ENCODE peak calls at places on chromosomes 6 and 20, in four cellular contexts. N is HT-29, R is A549, E is AML-193. Y is an unnamed sample.

GRCh38 chr6:169171951-169172350 is 81.7 kb downstream of the THBS2 start:
- DNase-seq in E (no peak), R (no peak), N (no peak), Y (no peak)

GRCh38 chr6:14354919-14355572 is 237.5 kb downstream of the CD83 start:
- DNase-seq in E (peak), N (no peak), R (no peak), Y (no peak)

GRCh38 chr6:36302227-36302976 is 32.5 kb downstream of the PNPLA1 start:
- DNase-seq in R (peak), N (peak), E (peak), Y (peak)

GRCh38 chr6:71403422-71404134 is 115.0 kb downstream of the OGFRL1 start:
- DNase-seq in E (no peak), N (peak), R (no peak), Y (no peak)

GRCh38 chr6:3392059-3392458 is 64.8 kb downstream of the SLC22A23 start:
- DNase-seq in E (no peak), N (no peak), R (no peak), Y (no peak)

GRCh38 chr20:7841291-7841966 is 98.8 kb downstream of the HAO1 start:
- DNase-seq in R (peak), N (no peak), E (no peak), Y (no peak)

GRCh38 chr20:53598140-53599038 is 4.8 kb upstream of the ZNF217 start:
- DNase-seq in N (no peak), R (no peak), E (no peak), Y (no peak)

GRCh38 chr20:33910056-33910455 is 83.7 kb upstream of the RALY start:
- DNase-seq in E (no peak), R (no peak), N (no peak), Y (no peak)

GRCh38 chr20:45111285-45111684 is 3.7 kb downstream of the WFDC5 start:
- DNase-seq in R (no peak), N (no peak), E (no peak), Y (no peak)

GRCh38 chr6:149089508-149089907 is 228.0 kb upstream of the TAB2 start:
- DNase-seq in E (no peak), N (no peak), R (no peak), Y (no peak)

GRCh38 chr6:146543940-146544661 is 468 bp downstream of the RAB32 start:
- DNase-seq in N (peak), R (peak), E (no peak), Y (no peak)

GRCh38 chr20:56515657-56516381 is 8.7 kb upstream of the FAM209A start:
- DNase-seq in N (peak), E (peak), R (no peak), Y (no peak)

GRCh38 chr6:17705778-17706579 is 746 bp downstream of the NUP153 start:
- DNase-seq in R (peak), E (peak), N (peak), Y (peak)

GRCh38 chr20:24157213-24157612 is 168.6 kb upstream of the GGTLC1 start:
- DNase-seq in E (no peak), R (no peak), N (no peak), Y (no peak)

GRCh38 chr6:3250278-3250677 is 8.5 kb upstream of the PSMG4 start:
- DNase-seq in R (no peak), N (no peak), E (no peak), Y (no peak)

GRCh38 chr20:13205402-13205801 is 15.7 kb upstream of the ISM1 start:
- DNase-seq in R (no peak), N (no peak), E (no peak), Y (no peak)

GRCh38 chr6:35160642-35161041 is 19.5 kb upstream of the TCP11 start:
- DNase-seq in N (no peak), R (no peak), E (no peak), Y (no peak)

GRCh38 chr20:49636447-49636846 is 68.5 kb upstream of the PTGIS start:
- DNase-seq in N (no peak), E (no peak), R (no peak), Y (no peak)

GRCh38 chr20:63316502-63316921 is 23.5 kb downstream of the COL20A1 start:
- DNase-seq in E (no peak), N (no peak), R (no peak), Y (no peak)

GRCh38 chr6:6368684-6369052 is 48.2 kb upstream of the F13A1 start:
- DNase-seq in E (peak), R (no peak), N (no peak), Y (no peak)

GRCh38 chr6:134065706-134066105 is 13.3 kb upstream of the SLC2A12 start:
- DNase-seq in N (peak), E (peak), R (no peak), Y (no peak)

GRCh38 chr6:170160031-170160627 is 130.7 kb downstream of the DLL1 start:
- DNase-seq in N (no peak), R (no peak), E (no peak), Y (no peak)

GRCh38 chr20:48544402-48545333 is 283.1 kb downstream of the PREX1 start:
- DNase-seq in N (peak), R (no peak), E (no peak), Y (no peak)

GRCh38 chr6:132025468-132025867 is 74.3 kb upstream of the CCN2 start:
- DNase-seq in N (no peak), E (no peak), R (no peak), Y (no peak)